ENCODE peak calls at places on chromosomes 3 and 15, in four cellular contexts. D, E, Z and J are unnamed samples.

GRCh38 chr15:74383695-74384565 is 16.5 kb upstream of the CYP11A1 start:
- DNase-seq in Z (peak), E (no peak), D (no peak), J (no peak)

GRCh38 chr3:47163023-47163989 is 607 bp downstream of the SETD2 start:
- DNase-seq in E (no peak), Z (peak), D (no peak), J (no peak)

GRCh38 chr3:135991621-135992020 is 26.1 kb downstream of the PPP2R3A start:
- DNase-seq in Z (no peak), D (no peak), E (no peak), J (no peak)

GRCh38 chr3:139846729-139847128 is 88.3 kb upstream of the CLSTN2 start:
- DNase-seq in Z (no peak), E (peak), D (no peak), J (no peak)

GRCh38 chr3:173911446-173911845 is 513.9 kb downstream of the NLGN1 start:
- DNase-seq in E (peak), D (no peak), Z (no peak), J (peak)

GRCh38 chr3:150022406-150023238 is 51.9 kb upstream of the PFN2 start:
- DNase-seq in E (peak), D (no peak), Z (no peak), J (no peak)

GRCh38 chr3:14921811-14922705 is 25.3 kb upstream of the NR2C2 start:
- DNase-seq in D (no peak), Z (no peak), E (no peak), J (no peak)

GRCh38 chr15:72195101-72195511 is 2.5 kb downstream of the GRAMD2A start:
- DNase-seq in E (no peak), D (no peak), Z (no peak), J (no peak)

GRCh38 chr15:74908635-74909034 is 2.0 kb upstream of the FAM219B start:
- DNase-seq in E (no peak), Z (no peak), D (no peak), J (no peak)

GRCh38 chr3:126026277-126026751 is 57.3 kb downstream of the ROPN1B start:
- DNase-seq in Z (no peak), E (no peak), D (no peak), J (no peak)

GRCh38 chr3:117281371-117281770 is 571.8 kb downstream of the TUSC7 start:
- DNase-seq in E (no peak), Z (no peak), D (no peak), J (no peak)

GRCh38 chr15:64180235-64180824 is 17.5 kb upstream of the PPIB start:
- DNase-seq in D (no peak), E (peak), Z (no peak), J (no peak)